ENCODE peak calls at places on chromosomes 2 and 18, in ten cellular contexts. V is fibroblast of lung, H is right atrium auricular region, W is breast epithelium, J is choroid plexus epithelial cell, Y is BE2C, T is IMR-90, X is endothelial cell of umbilical vein, I is ovary, S is GM23338. E is an unnamed sample.

GRCh38 chr18:57025525-57025924 is 121.4 kb upstream of the BOD1L2 start:
- DNase-seq in V (no peak), H (no peak), W (no peak), J (no peak), Y (no peak), T (no peak), X (no peak), I (no peak), S (no peak), E (peak)

GRCh38 chr18:5729983-5730699 is 165.2 kb downstream of the TMEM200C start:
- DNase-seq in V (no peak), H (peak), W (no peak), J (no peak), Y (no peak), T (no peak), X (no peak), I (no peak), S (no peak), E (no peak)

GRCh38 chr18:13565228-13565627 is 161.1 kb downstream of the FAM210A start:
- DNase-seq in V (no peak), H (no peak), W (no peak), J (no peak), Y (no peak), T (no peak), X (no peak), I (no peak), S (no peak), E (no peak)

GRCh38 chr2:8568543-8569302 is 113.1 kb upstream of the ID2 start:
- DNase-seq in V (no peak), H (no peak), W (no peak), J (no peak), Y (no peak), T (no peak), X (no peak), I (no peak), S (no peak), E (no peak)

GRCh38 chr18:61854578-61854977 is 38.2 kb downstream of the RNF152 start:
- DNase-seq in V (peak), H (no peak), W (no peak), J (peak), Y (no peak), T (peak), X (peak), I (no peak), S (no peak), E (no peak)

GRCh38 chr2:172000696-172001361 is 1.1 kb downstream of the METAP1D start:
- DNase-seq in V (no peak), H (no peak), W (no peak), J (no peak), Y (no peak), T (no peak), X (no peak), I (no peak), S (no peak), E (peak)

GRCh38 chr2:170651603-170652002 is 63.5 kb upstream of the SP5 start:
- DNase-seq in V (no peak), H (no peak), W (no peak), J (no peak), Y (no peak), T (no peak), X (no peak), I (no peak), S (no peak), E (no peak)

GRCh38 chr2:233061591-233062446 is 1.7 kb downstream of the INPP5D start:
- DNase-seq in V (peak), H (no peak), W (peak), J (peak), Y (no peak), T (peak), X (peak), I (peak), S (peak), E (no peak)

GRCh38 chr2:69946351-69947077 is 14.9 kb downstream of the ASPRV1 start:
- DNase-seq in V (peak), H (peak), W (no peak), J (peak), Y (no peak), T (peak), X (peak), I (no peak), S (no peak), E (peak)

GRCh38 chr2:133791191-133791590 is 222.9 kb upstream of the NCKAP5 start:
- DNase-seq in V (peak), H (no peak), W (no peak), J (peak), Y (no peak), T (peak), X (peak), I (no peak), S (no peak), E (peak)

GRCh38 chr18:44855681-44856080 is 175.0 kb downstream of the SETBP1 start:
- DNase-seq in V (no peak), H (no peak), W (no peak), J (no peak), Y (no peak), T (no peak), X (no peak), I (no peak), S (no peak), E (no peak)

GRCh38 chr2:120319686-120320317 is 26.1 kb upstream of the INHBB start:
- DNase-seq in V (no peak), H (no peak), W (no peak), J (no peak), Y (no peak), T (no peak), X (no peak), I (no peak), S (no peak), E (no peak)

GRCh38 chr18:47215554-47216138 is 35.8 kb downstream of the SKOR2 start:
- DNase-seq in V (peak), H (no peak), W (no peak), J (peak), Y (peak), T (peak), X (peak), I (no peak), S (peak), E (peak)

GRCh38 chr2:88190808-88191721 is 20.9 kb downstream of the THNSL2 start:
- DNase-seq in V (peak), H (no peak), W (no peak), J (peak), Y (peak), T (peak), X (peak), I (no peak), S (peak), E (peak)

GRCh38 chr2:179268277-179268935 is 3.8 kb upstream of the SESTD1 start:
- DNase-seq in V (peak), H (peak), W (no peak), J (peak), Y (no peak), T (peak), X (peak), I (no peak), S (no peak), E (peak)

GRCh38 chr2:10063566-10063965 is 16.6 kb downstream of the CYS1 start:
- DNase-seq in V (no peak), H (no peak), W (no peak), J (no peak), Y (no peak), T (no peak), X (no peak), I (no peak), S (no peak), E (no peak)

GRCh38 chr2:181309576-181309975 is 147.6 kb upstream of the ITGA4 start:
- DNase-seq in V (no peak), H (no peak), W (no peak), J (no peak), Y (no peak), T (no peak), X (no peak), I (no peak), S (no peak), E (no peak)

GRCh38 chr18:35131387-35132283 is 90.4 kb downstream of the MAPRE2 start:
- DNase-seq in V (no peak), H (no peak), W (no peak), J (no peak), Y (no peak), T (peak), X (peak), I (no peak), S (no peak), E (peak)

GRCh38 chr2:10124538-10125045 is 2.1 kb downstream of the RRM2 start:
- DNase-seq in V (peak), H (no peak), W (no peak), J (peak), Y (peak), T (peak), X (peak), I (no peak), S (peak), E (peak)

GRCh38 chr2:156182132-156182531 is 150.4 kb downstream of the NR4A2 start:
- DNase-seq in V (no peak), H (no peak), W (no peak), J (no peak), Y (no peak), T (no peak), X (no peak), I (no peak), S (no peak), E (no peak)

GRCh38 chr18:65623686-65624085 is 127.1 kb upstream of the CDH7 start:
- DNase-seq in V (no peak), H (no peak), W (no peak), J (no peak), Y (no peak), T (no peak), X (no peak), I (no peak), S (no peak), E (no peak)

GRCh38 chr18:66966171-66966570 is 362.3 kb upstream of the CDH19 start:
- DNase-seq in V (no peak), H (no peak), W (no peak), J (no peak), Y (no peak), T (no peak), X (no peak), I (no peak), S (no peak), E (no peak)

DNA sequence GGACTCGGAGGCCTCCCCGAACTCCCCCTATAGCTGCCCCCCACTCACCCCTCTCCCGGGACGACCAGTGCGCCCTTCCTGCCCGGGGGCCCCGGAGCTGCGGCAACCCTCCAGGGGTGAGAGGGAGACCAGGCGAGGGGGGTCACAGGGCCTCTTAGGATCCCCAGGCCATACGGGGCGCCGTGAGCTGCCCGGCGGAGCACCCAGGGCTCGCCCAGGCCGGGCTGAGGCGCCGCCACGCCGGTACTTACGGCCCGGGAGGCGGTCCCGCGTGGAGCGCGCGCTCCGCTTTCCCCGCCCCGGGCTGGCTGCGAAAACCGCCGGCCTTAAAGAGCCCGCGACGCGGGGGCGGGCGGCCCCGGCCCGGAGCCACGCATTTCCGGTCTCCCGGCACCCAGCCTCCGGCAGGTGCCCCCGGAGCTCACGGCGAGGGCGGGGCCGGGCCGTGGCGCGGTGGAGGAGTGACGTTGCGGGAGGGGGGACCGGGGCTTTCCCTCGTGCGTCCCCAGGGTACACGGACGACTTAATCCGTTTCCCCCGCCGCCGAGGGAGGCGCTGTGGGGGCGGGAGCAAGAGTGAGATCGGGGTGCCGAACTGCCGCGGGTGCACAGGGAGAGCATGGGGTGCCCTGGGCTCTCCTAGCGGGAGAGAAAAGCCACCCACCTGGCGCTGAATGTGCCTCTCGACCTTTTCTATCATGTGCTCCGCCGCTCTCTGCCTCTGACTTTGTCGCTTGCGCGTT is at the start of gene METTL21A:
- DNase-seq in V (peak), H (peak), W (peak), J (peak), Y (peak), T (peak), X (peak), I (peak), S (peak), E (peak)
- TF ChIP-seq CTCF in V (peak), H (no peak), W (no peak), J (peak), Y (peak), T (peak), X (peak), I (peak), S (peak), E (peak)

GRCh38 chr2:110673201-110673600 is 4.7 kb downstream of the BUB1 start:
- DNase-seq in V (no peak), H (no peak), W (no peak), J (no peak), Y (no peak), T (no peak), X (no peak), I (no peak), S (no peak), E (no peak)

GRCh38 chr2:110675679-110676078 is 2.2 kb downstream of the BUB1 start:
- DNase-seq in V (no peak), H (no peak), W (no peak), J (no peak), Y (no peak), T (no peak), X (no peak), I (no peak), S (no peak), E (no peak)

GRCh38 chr2:110677080-110677479 is 783 bp downstream of the BUB1 start:
- DNase-seq in V (no peak), H (no peak), W (no peak), J (no peak), Y (no peak), T (no peak), X (peak), I (no peak), S (no peak), E (no peak)

GRCh38 chr2:110677530-110678456 is at the start of gene BUB1:
- DNase-seq in V (peak), H (peak), W (peak), J (peak), Y (peak), T (peak), X (peak), I (peak), S (peak), E (peak)

GRCh38 chr2:110674620-110675555 is 3.0 kb downstream of the BUB1 start:
- DNase-seq in V (peak), H (no peak), W (no peak), J (peak), Y (no peak), T (peak), X (peak), I (no peak), S (peak), E (peak)
- H3K4me3 ChIP-seq in V (no peak), H (no peak), W (no peak), J (peak), Y (no peak), T (no peak), X (no peak), I (no peak), S (peak), E (no peak)

GRCh38 chr2:29013046-29013780 is 32.1 kb downstream of the TOGARAM2 start:
- DNase-seq in V (peak), H (no peak), W (no peak), J (peak), Y (no peak), T (peak), X (no peak), I (no peak), S (no peak), E (no peak)

GRCh38 chr2:29010946-29011649 is 30.0 kb downstream of the TOGARAM2 start:
- DNase-seq in V (peak), H (no peak), W (no peak), J (peak), Y (no peak), T (peak), X (no peak), I (peak), S (peak), E (peak)

GRCh38 chr2:29009711-29010677 is 28.9 kb downstream of the TOGARAM2 start:
- DNase-seq in V (no peak), H (no peak), W (no peak), J (no peak), Y (no peak), T (no peak), X (no peak), I (no peak), S (no peak), E (no peak)

GRCh38 chr2:29012211-29012681 is 31.1 kb downstream of the TOGARAM2 start:
- DNase-seq in V (peak), H (peak), W (no peak), J (peak), Y (no peak), T (no peak), X (no peak), I (peak), S (no peak), E (no peak)

GRCh38 chr2:29011650-29012060 is 30.6 kb downstream of the TOGARAM2 start:
- DNase-seq in V (no peak), H (peak), W (no peak), J (peak), Y (no peak), T (no peak), X (no peak), I (peak), S (no peak), E (no peak)
- TF ChIP-seq CTCF in V (no peak), H (no peak), W (no peak), J (peak), Y (no peak), T (no peak), X (no peak), I (no peak), S (no peak), E (no peak)

GRCh38 chr2:157444643-157445040 is 753 bp upstream of the CYTIP start:
- DNase-seq in V (no peak), H (no peak), W (no peak), J (no peak), Y (no peak), T (no peak), X (no peak), I (no peak), S (no peak), E (no peak)
- H3K4me3 ChIP-seq in V (no peak), H (no peak), W (no peak), J (no peak), Y (no peak), T (no peak), X (no peak), I (no peak), S (no peak), E (no peak)

GRCh38 chr18:11309172-11309571 is 159.8 kb upstream of the PIEZO2 start:
- DNase-seq in V (peak), H (no peak), W (no peak), J (peak), Y (peak), T (no peak), X (no peak), I (no peak), S (peak), E (peak)
- TF ChIP-seq CTCF in V (peak), H (no peak), W (no peak), J (peak), Y (peak), T (peak), X (no peak), I (no peak), S (peak), E (peak)

GRCh38 chr2:198362777-198363176 is 558.4 kb downstream of the PLCL1 start:
- DNase-seq in V (no peak), H (no peak), W (no peak), J (no peak), Y (no peak), T (no peak), X (no peak), I (no peak), S (no peak), E (no peak)
- H3K4me3 ChIP-seq in V (no peak), H (no peak), W (no peak), J (no peak), Y (no peak), T (no peak), X (no peak), I (no peak), S (no peak), E (no peak)

GRCh38 chr2:127085260-127085666 is 21.7 kb downstream of the BIN1 start:
- DNase-seq in V (no peak), H (no peak), W (no peak), J (no peak), Y (no peak), T (peak), X (no peak), I (no peak), S (no peak), E (no peak)
- TF ChIP-seq CTCF in V (no peak), H (no peak), W (no peak), J (no peak), Y (no peak), T (no peak), X (no peak), I (no peak), S (no peak), E (no peak)

DNA sequence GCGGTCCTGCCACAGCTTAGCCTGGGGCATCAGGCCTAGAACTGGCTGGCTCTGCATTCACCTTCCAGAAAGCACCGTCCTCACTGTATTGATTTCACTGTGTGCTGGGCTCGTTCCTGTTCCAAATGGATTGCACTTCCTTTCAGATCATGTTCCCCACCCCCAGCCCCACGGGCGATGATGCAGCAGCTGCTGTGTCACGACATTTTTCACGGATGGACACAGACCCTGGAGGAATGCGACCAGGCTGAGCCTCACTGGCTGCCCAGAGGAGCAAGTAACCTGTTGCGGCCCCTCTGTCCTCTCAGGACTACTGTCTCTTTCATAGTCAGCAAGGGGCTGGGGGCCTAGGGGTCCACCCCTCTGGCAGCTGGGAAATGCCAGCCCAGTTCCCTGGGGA is 50.3 kb downstream of the CAPN13 start:
- DNase-seq in V (no peak), H (no peak), W (no peak), J (no peak), Y (no peak), T (no peak), X (no peak), I (no peak), S (no peak), E (no peak)
- H3K4me3 ChIP-seq in V (no peak), H (no peak), W (no peak), J (no peak), Y (no peak), T (no peak), X (no peak), I (no peak), S (no peak), E (no peak)

GRCh38 chr2:50606860-50607259 is 425.1 kb downstream of the NRXN1 start:
- DNase-seq in V (peak), H (no peak), W (no peak), J (peak), Y (no peak), T (no peak), X (no peak), I (no peak), S (no peak), E (no peak)
- TF ChIP-seq CTCF in V (peak), H (peak), W (no peak), J (peak), Y (no peak), T (no peak), X (no peak), I (no peak), S (no peak), E (no peak)

E was measured in fibroblast of mammary gland.